ENCODE peak calls at places on chromosome 17, in ten cellular contexts. One of them, this sample, is unnamed.
A peak's percentile ranks its signal among the peaks of the same experiment; 100 is the strongest.

GRCh38 chr17:75822119-75822799 is 21.9 kb downstream of the UNC13D start:
- DNase-seq in transverse colon: peak; percentile 53
- DNase-seq in GM23248: no peak
- DNase-seq in HCT116: no peak
- DNase-seq in dorsolateral prefrontal cortex: peak; percentile 40
- DNase-seq in hepatocyte: no peak
- DNase-seq in endothelial cell of umbilical vein: no peak
- DNase-seq in iPS DF 6.9: no peak
- DNase-seq in tibial artery: no peak
- DNase-seq in neural progenitor cell: no peak
- DNase-seq in this sample: no peak

GRCh38 chr17:67525239-67526135 is 148.4 kb downstream of the PITPNC1 start:
- DNase-seq in iPS DF 6.9: no peak
- DNase-seq in HCT116: no peak
- DNase-seq in dorsolateral prefrontal cortex: no peak
- DNase-seq in hepatocyte: no peak
- DNase-seq in neural progenitor cell: no peak
- DNase-seq in endothelial cell of umbilical vein: no peak
- DNase-seq in transverse colon: no peak
- DNase-seq in GM23248: no peak
- DNase-seq in tibial artery: no peak
- DNase-seq in this sample: no peak

GRCh38 chr17:1485311-1485747 is 7.2 kb downstream of the MYO1C start:
- DNase-seq in transverse colon: peak; percentile 60
- DNase-seq in neural progenitor cell: peak; percentile 87
- DNase-seq in hepatocyte: peak; percentile 70
- DNase-seq in endothelial cell of umbilical vein: peak; percentile 26
- DNase-seq in tibial artery: no peak
- DNase-seq in GM23248: peak; percentile 62
- DNase-seq in dorsolateral prefrontal cortex: no peak
- DNase-seq in iPS DF 6.9: no peak
- DNase-seq in HCT116: no peak
- DNase-seq in this sample: no peak

GRCh38 chr17:51948128-51948527 is 210.4 kb downstream of the CA10 start:
- DNase-seq in GM23248: no peak
- DNase-seq in HCT116: no peak
- DNase-seq in dorsolateral prefrontal cortex: no peak
- DNase-seq in tibial artery: no peak
- DNase-seq in hepatocyte: no peak
- DNase-seq in neural progenitor cell: no peak
- DNase-seq in endothelial cell of umbilical vein: no peak
- DNase-seq in iPS DF 6.9: no peak
- DNase-seq in transverse colon: peak; percentile 8
- DNase-seq in this sample: no peak

GRCh38 chr17:27551701-27552466 is 79.1 kb upstream of the LGALS9 start:
- DNase-seq in GM23248: peak; percentile 35
- DNase-seq in HCT116: peak; percentile 75
- DNase-seq in tibial artery: no peak
- DNase-seq in transverse colon: peak; percentile 56
- DNase-seq in iPS DF 6.9: no peak
- DNase-seq in neural progenitor cell: no peak
- DNase-seq in dorsolateral prefrontal cortex: no peak
- DNase-seq in endothelial cell of umbilical vein: no peak
- DNase-seq in hepatocyte: peak; percentile 79
- DNase-seq in this sample: no peak

GRCh38 chr17:59355695-59356323 is 24.4 kb downstream of the YPEL2 start:
- DNase-seq in neural progenitor cell: no peak
- DNase-seq in tibial artery: no peak
- DNase-seq in GM23248: no peak
- DNase-seq in transverse colon: no peak
- DNase-seq in endothelial cell of umbilical vein: no peak
- DNase-seq in HCT116: no peak
- DNase-seq in iPS DF 6.9: no peak
- DNase-seq in dorsolateral prefrontal cortex: peak; percentile 29
- DNase-seq in hepatocyte: no peak
- DNase-seq in this sample: no peak

GRCh38 chr17:4728124-4728523 is 3.1 kb upstream of the MED11 start:
- DNase-seq in dorsolateral prefrontal cortex: no peak
- DNase-seq in GM23248: no peak
- DNase-seq in HCT116: no peak
- DNase-seq in hepatocyte: peak; percentile 25
- DNase-seq in neural progenitor cell: no peak
- DNase-seq in transverse colon: no peak
- DNase-seq in tibial artery: no peak
- DNase-seq in endothelial cell of umbilical vein: no peak
- DNase-seq in iPS DF 6.9: no peak
- DNase-seq in this sample: no peak

GRCh38 chr17:63446981-63447687 is 1.0 kb upstream of the CYB561 start:
- DNase-seq in dorsolateral prefrontal cortex: no peak
- DNase-seq in neural progenitor cell: peak; percentile 30
- DNase-seq in hepatocyte: no peak
- DNase-seq in GM23248: no peak
- DNase-seq in transverse colon: peak; percentile 56
- DNase-seq in HCT116: no peak
- DNase-seq in tibial artery: peak; percentile 48
- DNase-seq in endothelial cell of umbilical vein: peak; percentile 95
- DNase-seq in iPS DF 6.9: no peak
- DNase-seq in this sample: no peak

GRCh38 chr17:66655861-66656260 is 179.1 kb upstream of the CACNG5 start:
- DNase-seq in dorsolateral prefrontal cortex: no peak
- DNase-seq in iPS DF 6.9: no peak
- DNase-seq in GM23248: peak; percentile 95
- DNase-seq in neural progenitor cell: no peak
- DNase-seq in endothelial cell of umbilical vein: no peak
- DNase-seq in tibial artery: no peak
- DNase-seq in transverse colon: no peak
- DNase-seq in hepatocyte: no peak
- DNase-seq in HCT116: no peak
- DNase-seq in this sample: no peak

GRCh38 chr17:72122002-72122310 is 1.1 kb downstream of the SOX9 start:
- DNase-seq in tibial artery: no peak
- DNase-seq in iPS DF 6.9: no peak
- DNase-seq in GM23248: peak; percentile 70
- DNase-seq in endothelial cell of umbilical vein: no peak
- DNase-seq in HCT116: no peak
- DNase-seq in transverse colon: no peak
- DNase-seq in dorsolateral prefrontal cortex: no peak
- DNase-seq in neural progenitor cell: no peak
- DNase-seq in hepatocyte: peak; percentile 38
- DNase-seq in this sample: no peak

GRCh38 chr17:74842146-74842598 is 17.5 kb downstream of the GRIN2C start:
- DNase-seq in endothelial cell of umbilical vein: no peak
- DNase-seq in GM23248: peak; percentile 15
- DNase-seq in hepatocyte: no peak
- DNase-seq in neural progenitor cell: peak; percentile 29
- DNase-seq in transverse colon: no peak
- DNase-seq in tibial artery: no peak
- DNase-seq in iPS DF 6.9: no peak
- DNase-seq in dorsolateral prefrontal cortex: peak; percentile 62
- DNase-seq in HCT116: no peak
- DNase-seq in this sample: no peak

GRCh38 chr17:43723697-43724359 is 34.8 kb downstream of the SOST start:
- DNase-seq in transverse colon: no peak
- DNase-seq in tibial artery: peak; percentile 38
- DNase-seq in HCT116: peak; percentile 27
- DNase-seq in dorsolateral prefrontal cortex: no peak
- DNase-seq in endothelial cell of umbilical vein: no peak
- DNase-seq in iPS DF 6.9: no peak
- DNase-seq in hepatocyte: no peak
- DNase-seq in neural progenitor cell: no peak
- DNase-seq in GM23248: peak; percentile 88
- DNase-seq in this sample: no peak

DNA sequence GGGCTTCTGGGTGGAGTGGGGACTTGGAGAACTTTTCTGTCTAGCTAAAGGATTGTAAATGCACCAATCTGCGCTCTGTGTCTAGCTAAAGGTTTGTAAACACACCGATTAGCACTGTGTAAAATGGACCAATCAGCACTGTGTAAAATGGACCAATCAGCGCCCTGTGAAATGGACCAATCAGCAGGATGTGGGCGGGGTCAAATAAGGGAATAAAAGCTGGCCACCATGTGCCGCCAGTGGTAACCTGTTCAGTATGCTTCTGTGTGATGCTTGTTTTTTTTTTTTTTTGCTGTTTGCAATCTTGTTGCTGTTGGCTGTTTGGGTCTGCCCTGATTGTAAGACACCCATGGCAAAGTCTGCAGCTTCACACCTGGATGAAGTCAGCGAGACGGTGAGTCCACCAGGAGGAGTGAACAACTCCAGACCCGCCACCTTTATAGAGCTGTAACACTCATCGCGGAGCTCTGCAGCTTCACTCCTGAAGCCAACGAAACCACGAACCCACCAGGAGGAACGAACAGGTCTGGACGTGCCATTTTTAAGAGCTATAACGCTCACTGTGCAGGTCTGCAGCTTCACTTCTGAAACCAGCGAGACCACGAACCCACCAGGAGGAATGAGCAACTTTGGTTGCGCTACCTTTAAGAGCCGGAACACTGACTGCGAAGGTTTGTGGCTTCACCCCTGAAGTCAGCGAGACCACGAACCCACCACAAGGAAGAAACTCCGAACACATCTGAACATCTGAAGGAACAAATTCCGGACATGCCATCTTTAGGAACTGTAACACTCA is 85.0 kb upstream of the MED9 start:
- DNase-seq in GM23248: peak; percentile 13
- DNase-seq in endothelial cell of umbilical vein: no peak
- DNase-seq in HCT116: no peak
- DNase-seq in dorsolateral prefrontal cortex: no peak
- DNase-seq in neural progenitor cell: no peak
- DNase-seq in iPS DF 6.9: no peak
- DNase-seq in transverse colon: peak; percentile 42
- DNase-seq in tibial artery: no peak
- DNase-seq in hepatocyte: no peak
- DNase-seq in this sample: no peak
- H3K27ac ChIP-seq in GM23248: no peak overlapping the region
- H3K27ac ChIP-seq in endothelial cell of umbilical vein: no peak overlapping the region
- H3K27ac ChIP-seq in HCT116: no peak overlapping the region
- H3K27ac ChIP-seq in dorsolateral prefrontal cortex: no peak overlapping the region
- H3K27ac ChIP-seq in neural progenitor cell: no peak overlapping the region
- H3K27ac ChIP-seq in iPS DF 6.9: no peak overlapping the region
- H3K27ac ChIP-seq in transverse colon: no peak overlapping the region
- H3K27ac ChIP-seq in tibial artery: no peak overlapping the region
- H3K27ac ChIP-seq in hepatocyte: no peak overlapping the region
- H3K27ac ChIP-seq in this sample: no peak overlapping the region

DNA sequence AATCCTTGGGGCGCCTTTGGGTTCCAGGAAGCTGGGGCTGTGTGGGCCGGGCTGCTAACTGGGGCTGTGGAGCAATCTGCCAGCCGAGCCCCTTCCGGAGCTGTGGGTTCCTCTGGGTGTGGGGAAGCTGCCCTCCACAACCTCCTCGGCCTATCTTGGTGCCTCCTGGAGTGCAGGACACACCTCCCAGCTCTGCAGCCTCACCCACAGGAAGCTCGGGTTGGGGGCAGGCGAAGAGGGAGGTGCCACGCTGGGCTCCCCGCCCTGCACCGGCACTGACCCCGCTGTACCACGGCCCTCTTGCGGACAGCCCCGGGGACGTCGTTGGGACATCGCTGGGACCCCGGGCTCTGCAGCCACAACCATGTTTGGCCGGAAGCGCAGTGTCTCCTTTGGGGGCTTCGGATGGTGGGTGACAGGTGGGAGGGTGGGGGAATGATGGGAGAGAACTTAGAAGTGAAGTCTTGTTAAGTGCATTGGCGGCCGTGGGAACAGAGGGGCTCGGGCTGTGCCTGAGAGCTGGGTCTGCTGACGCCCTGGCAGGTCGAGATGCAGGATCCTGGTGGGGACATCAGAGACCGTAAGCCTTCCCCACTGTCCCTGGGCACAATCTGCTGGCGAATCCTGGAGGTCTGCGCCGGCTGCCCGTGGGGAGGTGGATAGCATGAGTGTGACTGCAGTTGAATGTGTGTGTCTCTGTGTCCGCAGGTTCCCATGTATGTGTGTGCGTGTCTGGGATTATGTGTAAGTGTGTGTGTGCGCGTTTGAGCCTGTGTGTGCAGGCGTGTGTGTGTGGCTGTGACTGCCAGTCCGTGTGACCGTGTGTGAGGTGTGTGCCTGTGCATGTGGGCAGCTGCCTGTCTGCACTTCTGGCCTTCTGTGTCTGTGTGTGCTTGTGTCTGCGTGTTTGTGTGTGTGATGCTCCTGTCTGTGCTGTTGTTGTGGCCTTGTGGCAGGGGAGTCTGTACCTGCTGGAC is at the start of gene RAP1GAP2:
- DNase-seq in tibial artery: peak; percentile 73
- DNase-seq in transverse colon: peak; percentile 82
- DNase-seq in GM23248: no peak
- DNase-seq in neural progenitor cell: no peak
- DNase-seq in hepatocyte: no peak
- DNase-seq in HCT116: no peak
- DNase-seq in dorsolateral prefrontal cortex: no peak
- DNase-seq in iPS DF 6.9: no peak
- DNase-seq in endothelial cell of umbilical vein: no peak
- DNase-seq in this sample: no peak
- H3K4me3 ChIP-seq in tibial artery: no peak within 1 kb of the TSS
- H3K4me3 ChIP-seq in transverse colon: no peak within 1 kb of the TSS
- H3K4me3 ChIP-seq in GM23248: no peak within 1 kb of the TSS
- H3K4me3 ChIP-seq in neural progenitor cell: no peak within 1 kb of the TSS
- H3K4me3 ChIP-seq in hepatocyte: no peak within 1 kb of the TSS
- H3K4me3 ChIP-seq in HCT116: no peak within 1 kb of the TSS
- H3K4me3 ChIP-seq in dorsolateral prefrontal cortex: peak within 1 kb of the TSS; percentile 55
- H3K4me3 ChIP-seq in iPS DF 6.9: no peak within 1 kb of the TSS
- H3K4me3 ChIP-seq in endothelial cell of umbilical vein: no peak within 1 kb of the TSS
- H3K4me3 ChIP-seq in this sample: no peak within 1 kb of the TSS

GRCh38 chr17:80826346-80826954 is 165.2 kb upstream of the CHMP6 start:
- DNase-seq in HCT116: no peak
- DNase-seq in endothelial cell of umbilical vein: no peak
- DNase-seq in GM23248: no peak
- DNase-seq in dorsolateral prefrontal cortex: no peak
- DNase-seq in transverse colon: no peak
- DNase-seq in iPS DF 6.9: no peak
- DNase-seq in hepatocyte: no peak
- DNase-seq in tibial artery: no peak
- DNase-seq in neural progenitor cell: no peak
- DNase-seq in this sample: no peak
- H3K27ac ChIP-seq in HCT116: no peak overlapping the region
- H3K27ac ChIP-seq in endothelial cell of umbilical vein: peak overlapping the region; percentile 92
- H3K27ac ChIP-seq in GM23248: peak overlapping the region; percentile 34
- H3K27ac ChIP-seq in dorsolateral prefrontal cortex: peak overlapping the region; percentile 65
- H3K27ac ChIP-seq in transverse colon: no peak overlapping the region
- H3K27ac ChIP-seq in iPS DF 6.9: no peak overlapping the region
- H3K27ac ChIP-seq in hepatocyte: no peak overlapping the region
- H3K27ac ChIP-seq in tibial artery: no peak overlapping the region
- H3K27ac ChIP-seq in neural progenitor cell: no peak overlapping the region
- H3K27ac ChIP-seq in this sample: peak overlapping the region; percentile 90

DNA sequence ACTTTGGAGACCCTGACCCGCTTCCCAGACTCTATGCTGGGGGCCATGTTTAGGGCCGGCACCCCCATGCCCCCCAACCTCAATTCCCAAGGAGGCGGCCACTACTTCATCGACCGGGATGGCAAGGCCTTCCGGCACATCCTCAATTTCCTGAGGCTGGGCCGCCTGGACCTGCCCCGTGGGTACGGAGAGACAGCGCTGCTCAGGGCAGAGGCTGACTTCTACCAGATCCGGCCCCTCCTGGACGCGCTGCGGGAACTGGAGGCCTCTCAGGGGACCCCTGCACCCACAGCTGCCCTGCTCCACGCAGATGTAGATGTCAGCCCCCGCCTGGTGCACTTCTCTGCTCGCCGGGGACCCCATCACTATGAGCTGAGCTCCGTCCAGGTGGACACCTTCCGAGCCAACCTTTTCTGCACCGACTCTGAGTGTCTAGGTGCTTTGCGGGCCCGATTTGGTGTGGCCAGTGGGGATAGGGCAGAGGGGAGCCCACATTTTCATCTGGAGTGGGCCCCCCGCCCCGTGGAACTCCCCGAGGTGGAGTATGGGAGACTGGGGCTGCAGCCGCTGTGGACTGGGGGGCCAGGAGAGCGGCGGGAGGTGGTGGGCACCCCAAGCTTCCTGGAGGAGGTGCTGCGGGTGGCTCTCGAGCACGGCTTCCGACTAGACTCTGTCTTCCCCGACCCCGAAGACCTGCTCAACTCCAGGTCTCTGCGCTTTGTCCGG is 1.1 kb downstream of the KCTD11 start:
- DNase-seq in neural progenitor cell: no peak
- DNase-seq in GM23248: peak; percentile 49
- DNase-seq in transverse colon: peak; percentile 11
- DNase-seq in iPS DF 6.9: no peak
- DNase-seq in tibial artery: no peak
- DNase-seq in HCT116: no peak
- DNase-seq in endothelial cell of umbilical vein: no peak
- DNase-seq in dorsolateral prefrontal cortex: no peak
- DNase-seq in hepatocyte: peak; percentile 11
- DNase-seq in this sample: no peak
- H3K4me3 ChIP-seq in neural progenitor cell: peak overlapping the region; percentile 79
- H3K4me3 ChIP-seq in GM23248: peak overlapping the region; percentile 98
- H3K4me3 ChIP-seq in transverse colon: no peak overlapping the region
- H3K4me3 ChIP-seq in iPS DF 6.9: no peak overlapping the region
- H3K4me3 ChIP-seq in tibial artery: peak overlapping the region; percentile 91
- H3K4me3 ChIP-seq in HCT116: peak overlapping the region; percentile 79
- H3K4me3 ChIP-seq in endothelial cell of umbilical vein: no peak overlapping the region
- H3K4me3 ChIP-seq in dorsolateral prefrontal cortex: peak overlapping the region; percentile 87
- H3K4me3 ChIP-seq in hepatocyte: no peak overlapping the region
- H3K4me3 ChIP-seq in this sample: peak overlapping the region; percentile 91

This sample was measured in AG04450.